ENCODE peak calls at places on chromosomes 16 and 17, in five cellular contexts. B, W, Y, O and V are unnamed samples. For H3K4me1, the result is how much of the 10 kb centered on the place peaks cover.

GRCh38 chr16:2148714-2149629 is 547 bp downstream of the RAB26 start:
- DNase-seq in B (peak), O (no peak), Y (no peak), W (no peak), V (peak)

GRCh38 chr16:86740298-86740697 is 161.9 kb downstream of the FOXL1 start:
- DNase-seq in Y (no peak), B (no peak), O (no peak), W (no peak), V (no peak)

GRCh38 chr17:72345083-72345482 is 224.3 kb downstream of the SOX9 start:
- DNase-seq in O (no peak), Y (no peak), B (no peak), W (no peak), V (no peak)

GRCh38 chr17:27650836-27651235 is 19.8 kb downstream of the LGALS9 start:
- DNase-seq in W (no peak), O (no peak), Y (no peak), B (no peak), V (no peak)

GRCh38 chr17:17242246-17242645 is 5.3 kb upstream of the FLCN start:
- DNase-seq in Y (no peak), W (no peak), B (no peak), O (no peak), V (no peak)

GRCh38 chr17:48439473-48439872 is 9.5 kb upstream of the SKAP1 start:
- DNase-seq in B (no peak), O (no peak), Y (no peak), W (no peak), V (no peak)

GRCh38 chr16:67613808-67614207 is 31.1 kb upstream of the CARMIL2 start:
- DNase-seq in B (no peak), W (no peak), O (peak), Y (no peak), V (no peak)

GRCh38 chr16:69119536-69119935 is 12.9 kb downstream of the CHTF8 start:
- DNase-seq in O (no peak), B (no peak), Y (no peak), W (no peak), V (no peak)

GRCh38 chr17:64320613-64321553 is 57.8 kb upstream of the TEX2 start:
- DNase-seq in W (peak), O (peak), Y (peak), B (peak), V (peak)

GRCh38 chr16:88558457-88559442 is 11.5 kb upstream of the ZC3H18 start:
- DNase-seq in B (peak), O (peak), W (peak), Y (peak), V (peak)

GRCh38 chr17:30323262-30323894 is 10.5 kb downstream of the TMIGD1 start:
- DNase-seq in B (no peak), O (no peak), Y (no peak), W (no peak), V (no peak)

GRCh38 chr16:67444259-67445125 is 13.6 kb downstream of the HSD11B2 start:
- DNase-seq in B (no peak), W (no peak), O (no peak), Y (no peak), V (no peak)

GRCh38 chr16:80563066-80563465 is 22.3 kb downstream of the DYNLRB2 start:
- DNase-seq in Y (no peak), W (no peak), B (no peak), O (no peak), V (no peak)

GRCh38 chr16:89863741-89864391 is 9.5 kb upstream of the TCF25 start:
- DNase-seq in O (peak), B (no peak), W (no peak), Y (no peak), V (peak)

GRCh38 chr16:1960665-1961630 is 1.6 kb downstream of the NDUFB10 start:
- DNase-seq in B (no peak), O (no peak), Y (no peak), W (no peak), V (no peak)

GRCh38 chr17:32835291-32835761 is 41.6 kb downstream of the MYO1D start:
- DNase-seq in B (no peak), Y (no peak), W (no peak), O (no peak), V (no peak)

GRCh38 chr16:27576729-27577128 is 26.8 kb downstream of the KATNIP start:
- DNase-seq in O (no peak), B (no peak), Y (no peak), W (no peak), V (no peak)

GRCh38 chr17:37089998-37090397 is 141.2 kb downstream of the AATF start:
- DNase-seq in O (no peak), B (no peak), W (no peak), Y (no peak), V (no peak)

GRCh38 chr17:44355310-44355640 is 8.4 kb downstream of the FAM171A2 start:
- DNase-seq in W (no peak), B (no peak), O (no peak), Y (no peak), V (no peak)

GRCh38 chr17:64653325-64653984 is 8.7 kb downstream of the SMURF2 start:
- DNase-seq in W (no peak), B (no peak), O (no peak), Y (no peak), V (no peak)

GRCh38 chr17:57962441-57963148 is 7.4 kb upstream of the CUEDC1 start:
- DNase-seq in Y (no peak), W (no peak), O (no peak), B (no peak), V (no peak)

GRCh38 chr16:10599626-10600025 is 19.2 kb upstream of the EMP2 start:
- DNase-seq in W (no peak), O (no peak), B (no peak), Y (no peak), V (no peak)

GRCh38 chr16:11914759-11915643 is 755 bp downstream of the GSPT1 start:
- DNase-seq in B (peak), W (peak), Y (peak), O (peak), V (peak)
- H3K4me1 ChIP-seq in B (under half), W (under half), Y (under half), O (under half), V (under half)

GRCh38 chr17:40318835-40319332 is 9.9 kb downstream of the RARA start:
- DNase-seq in B (no peak), O (no peak), W (no peak), Y (peak), V (peak)

GRCh38 chr17:40319651-40320550 is 10.9 kb downstream of the RARA start:
- DNase-seq in W (no peak), B (peak), Y (peak), O (peak), V (no peak)

GRCh38 chr17:40322417-40323315 is 13.7 kb downstream of the RARA start:
- DNase-seq in Y (peak), W (peak), B (peak), O (peak), V (peak)

GRCh38 chr17:40321502-40322416 is 12.8 kb downstream of the RARA start:
- DNase-seq in W (no peak), Y (peak), B (peak), O (peak), V (peak)

DNA sequence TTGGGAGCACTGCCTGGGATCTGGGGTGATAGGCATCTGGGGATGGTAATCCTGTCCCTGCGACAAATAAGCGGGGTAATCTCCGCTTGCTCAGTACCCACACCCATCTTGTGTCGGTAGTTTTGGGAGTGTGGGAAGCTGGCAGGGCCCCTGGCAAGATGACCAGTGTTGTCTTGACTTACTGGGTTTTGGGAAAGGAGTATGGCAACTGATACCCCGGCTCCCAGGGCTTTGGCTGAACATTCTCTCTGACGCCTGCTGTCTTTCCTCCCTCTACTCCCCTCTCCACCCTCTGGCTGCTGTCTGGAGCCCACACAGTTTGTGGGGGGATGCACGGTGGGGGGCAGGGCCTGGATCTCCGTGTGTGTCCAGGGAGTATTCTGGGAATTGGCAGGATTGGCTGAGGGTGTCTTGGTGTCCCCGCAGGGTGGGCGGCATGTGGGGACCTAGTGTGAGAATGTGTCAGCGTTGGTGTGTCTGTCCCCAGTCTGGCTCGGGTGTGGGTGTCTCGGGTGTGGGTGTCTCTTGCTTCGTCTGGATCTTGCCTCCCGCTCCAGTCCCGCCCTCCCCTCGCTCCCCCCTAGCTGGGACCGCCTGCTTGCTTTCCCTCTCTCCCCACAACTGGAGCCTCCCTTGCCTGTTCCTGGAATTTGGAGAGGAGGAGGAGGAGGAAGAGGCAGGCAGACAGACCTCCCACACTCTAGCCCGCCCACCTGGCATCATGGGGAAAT is 12.0 kb downstream of the RARA start:
- DNase-seq in W (no peak), B (no peak), Y (peak), O (peak), V (peak)
- H3K4me3 ChIP-seq in W (no peak), B (peak), Y (peak), O (no peak), V (peak)

GRCh38 chr17:80185968-80186367 is 16.1 kb downstream of the CARD14 start:
- DNase-seq in W (no peak), B (no peak), Y (no peak), O (no peak), V (no peak)

GRCh38 chr17:80182845-80183223 is 13.0 kb downstream of the CARD14 start:
- DNase-seq in W (no peak), B (no peak), O (no peak), Y (no peak), V (no peak)

GRCh38 chr17:80182118-80182844 is 12.5 kb downstream of the CARD14 start:
- DNase-seq in W (no peak), O (no peak), B (no peak), Y (no peak), V (peak)

GRCh38 chr17:80183581-80184422 is 14.0 kb downstream of the CARD14 start:
- DNase-seq in W (no peak), B (no peak), Y (no peak), O (no peak), V (no peak)

DNA sequence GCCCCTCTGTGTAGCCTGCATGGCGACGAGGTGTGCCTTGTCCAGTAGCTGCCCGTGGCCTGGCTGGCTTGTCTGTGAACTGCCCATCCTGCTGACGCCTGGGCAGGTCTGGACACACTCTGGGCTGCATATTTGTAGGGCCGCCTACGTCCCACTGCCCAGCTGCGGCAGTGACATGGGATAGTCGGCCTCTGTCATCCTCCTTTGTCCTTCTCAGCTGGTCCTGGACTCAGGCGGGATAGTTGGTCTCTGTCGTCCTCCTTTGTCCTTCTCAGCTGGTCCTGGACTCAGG is 14.5 kb downstream of the CARD14 start:
- DNase-seq in W (no peak), B (no peak), O (no peak), Y (no peak), V (no peak)
- TF ChIP-seq POLR2A in W (no peak), B (no peak), O (no peak), Y (no peak), V (no peak)

DNA sequence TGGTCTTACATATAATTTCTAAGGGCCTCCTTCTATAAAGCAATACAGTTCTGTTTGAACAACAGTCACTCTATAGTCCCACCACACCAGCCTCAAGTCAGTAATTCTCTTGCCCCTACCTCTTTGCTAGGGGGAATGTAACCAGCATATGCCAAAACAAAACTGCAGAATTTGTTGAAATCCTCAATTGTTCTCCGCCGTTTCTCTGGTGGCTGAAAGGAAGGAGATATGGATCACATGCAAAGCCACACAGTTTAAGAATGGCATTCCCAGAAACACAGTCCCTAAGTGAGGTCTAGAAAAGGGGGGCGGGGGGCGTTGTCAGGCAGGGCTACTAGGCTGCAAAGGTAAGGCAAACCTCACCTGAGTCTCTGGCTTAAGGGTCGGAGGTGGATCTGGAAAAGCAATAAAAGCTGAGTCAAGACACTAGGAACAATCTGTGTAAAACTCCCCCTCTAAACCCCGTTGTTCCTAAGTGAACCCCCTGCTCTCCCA is 1.9 kb downstream of the PHF23 start:
- DNase-seq in W (no peak), Y (no peak), B (no peak), O (no peak), V (no peak)
- H3K4me1 ChIP-seq in W (half or more), Y (under half), B (under half), O (half or more), V (under half)

GRCh38 chr16:50881331-50881830 is 139.5 kb downstream of the CYLD start:
- DNase-seq in W (no peak), Y (no peak), O (no peak), B (no peak), V (no peak)

GRCh38 chr16:50887500-50887899 is 145.6 kb downstream of the CYLD start:
- DNase-seq in W (no peak), B (no peak), Y (no peak), O (no peak), V (no peak)

GRCh38 chr16:50881953-50882352 is 140.1 kb downstream of the CYLD start:
- DNase-seq in W (no peak), B (no peak), Y (no peak), O (no peak), V (no peak)

GRCh38 chr16:50880926-50881325 is 139.0 kb downstream of the CYLD start:
- DNase-seq in B (no peak), O (no peak), W (no peak), Y (no peak), V (no peak)

GRCh38 chr16:50884066-50884860 is 142.4 kb downstream of the CYLD start:
- DNase-seq in O (peak), B (no peak), W (no peak), Y (no peak), V (no peak)
- H3K4me3 ChIP-seq in O (no peak), B (no peak), W (no peak), Y (no peak), V (no peak)

GRCh38 chr17:75876190-75876937 is 2.0 kb downstream of the TRIM47 start:
- DNase-seq in O (no peak), W (peak), Y (no peak), B (peak), V (peak)

GRCh38 chr17:75875182-75875939 is 3.0 kb downstream of the TRIM47 start:
- DNase-seq in Y (no peak), B (peak), O (peak), W (no peak), V (peak)

GRCh38 chr17:75873587-75874322 is 4.6 kb downstream of the TRIM47 start:
- DNase-seq in O (peak), B (no peak), Y (no peak), W (no peak), V (no peak)

GRCh38 chr17:75875940-75876189 is 2.5 kb downstream of the TRIM47 start:
- DNase-seq in B (no peak), Y (no peak), W (no peak), O (peak), V (peak)

GRCh38 chr17:75874323-75875181 is 3.8 kb downstream of the TRIM47 start:
- DNase-seq in O (no peak), Y (no peak), W (no peak), B (no peak), V (peak)
- TF ChIP-seq POLR2A in O (no peak), Y (no peak), W (no peak), B (no peak), V (no peak)

DNA sequence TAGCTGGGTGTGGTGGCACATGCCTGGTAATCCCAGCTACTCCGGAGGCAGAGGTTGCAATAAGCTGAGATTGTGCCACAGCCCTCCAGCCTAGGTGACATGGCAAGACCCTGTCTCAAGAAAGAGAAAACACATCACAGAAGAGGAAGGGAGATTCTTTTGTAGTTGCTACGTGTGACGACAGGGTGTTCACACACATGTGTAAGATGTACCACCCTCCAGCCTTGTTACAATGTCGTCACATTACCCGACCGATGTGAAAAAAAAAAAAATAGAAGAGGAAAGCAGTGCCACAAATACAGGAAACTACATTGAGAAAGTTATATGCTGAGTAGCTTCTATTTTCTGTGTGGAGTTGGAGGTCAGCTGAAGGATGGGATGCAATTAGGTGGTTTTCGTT is 56.0 kb downstream of the CLUH start:
- DNase-seq in B (no peak), Y (no peak), W (no peak), O (no peak), V (no peak)
- H3K4me1 ChIP-seq in B (under half), Y (under half), W (under half), O (under half), V (under half)

GRCh38 chr17:41837761-41838538 is at the start of gene KLHL10:
- DNase-seq in O (no peak), B (no peak), W (no peak), Y (no peak), V (no peak)
- H3K4me3 ChIP-seq in O (no peak), B (peak), W (no peak), Y (no peak), V (no peak)